ENCODE peak calls at places on chromosomes 16 and 17, in five cellular contexts. L is cardiac fibroblast, V is mucosa of descending colon, G is Caco-2, Q is MM.1S. X is an unnamed sample.

GRCh38 chr16:50610331-50611262 is 62.4 kb downstream of the NKD1 start:
- DNase-seq in L (no peak), V (peak), G (no peak), Q (no peak), X (no peak)

GRCh38 chr17:15457723-15458094 is 9.7 kb downstream of the CDRT4 start:
- DNase-seq in L (no peak), V (no peak), G (no peak), Q (no peak), X (no peak)

GRCh38 chr17:82767041-82767754 is 15.3 kb downstream of the TBCD start:
- DNase-seq in L (peak), V (peak), G (peak), Q (no peak), X (peak)

GRCh38 chr17:80081596-80081995 is 19.8 kb upstream of the GAA start:
- DNase-seq in L (no peak), V (no peak), G (no peak), Q (no peak), X (no peak)

GRCh38 chr17:78112508-78113471 is 15.8 kb downstream of the TMC6 start:
- DNase-seq in L (peak), V (peak), G (peak), Q (peak), X (peak)

GRCh38 chr17:50207792-50208567 is 6.5 kb upstream of the COL1A1 start:
- DNase-seq in L (no peak), V (no peak), G (no peak), Q (no peak), X (no peak)

GRCh38 chr17:64575431-64575830 is 68.7 kb downstream of the CEP95 start:
- DNase-seq in L (peak), V (no peak), G (no peak), Q (no peak), X (no peak)

GRCh38 chr16:3134338-3135119 is at the start of gene ZNF213:
- DNase-seq in L (peak), V (peak), G (peak), Q (peak), X (peak)

GRCh38 chr17:58092797-58093385 is 9.7 kb downstream of the DYNLL2 start:
- DNase-seq in L (no peak), V (no peak), G (no peak), Q (no peak), X (no peak)

DNA sequence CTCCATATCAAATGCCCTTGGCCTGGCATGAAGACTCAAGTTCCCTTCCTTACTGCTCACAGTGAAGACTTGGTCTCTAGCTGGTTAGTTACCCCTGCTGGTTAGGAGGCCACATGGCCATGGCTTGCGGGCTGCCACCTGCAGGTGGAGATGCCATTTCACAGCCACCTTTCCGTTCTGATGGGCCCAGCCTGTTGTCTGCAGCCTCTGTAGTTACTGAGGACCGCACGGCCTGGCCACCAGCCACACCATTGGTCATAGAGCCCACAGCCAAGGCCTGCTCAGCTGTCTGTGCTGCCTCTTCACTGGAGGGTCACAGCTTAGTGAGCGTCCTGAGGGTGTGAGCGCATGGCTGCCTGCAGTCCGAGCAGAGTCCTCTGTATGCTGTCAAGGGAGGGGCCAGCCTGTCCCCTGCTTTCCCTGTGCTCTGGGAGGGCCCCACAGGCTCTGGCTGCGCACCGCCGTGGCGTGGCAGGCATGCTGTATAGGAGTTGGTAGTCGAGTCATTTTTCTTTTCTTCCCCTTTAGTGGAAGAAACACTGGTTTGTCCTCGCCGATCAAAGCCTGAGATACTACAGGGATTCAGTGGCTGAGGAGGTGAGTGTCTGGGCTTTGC is 59.2 kb downstream of the PLD6 start:
- DNase-seq in L (no peak), V (peak), G (peak), Q (peak), X (peak)
- TF ChIP-seq CTCF in L (peak), V (no peak), G (peak), Q (peak), X (peak)

GRCh38 chr16:67146523-67147357 is 4.1 kb downstream of the B3GNT9 start:
- DNase-seq in L (no peak), V (no peak), G (no peak), Q (no peak), X (no peak)
- TF ChIP-seq CTCF in L (no peak), V (no peak), G (no peak), Q (no peak), X (no peak)

DNA sequence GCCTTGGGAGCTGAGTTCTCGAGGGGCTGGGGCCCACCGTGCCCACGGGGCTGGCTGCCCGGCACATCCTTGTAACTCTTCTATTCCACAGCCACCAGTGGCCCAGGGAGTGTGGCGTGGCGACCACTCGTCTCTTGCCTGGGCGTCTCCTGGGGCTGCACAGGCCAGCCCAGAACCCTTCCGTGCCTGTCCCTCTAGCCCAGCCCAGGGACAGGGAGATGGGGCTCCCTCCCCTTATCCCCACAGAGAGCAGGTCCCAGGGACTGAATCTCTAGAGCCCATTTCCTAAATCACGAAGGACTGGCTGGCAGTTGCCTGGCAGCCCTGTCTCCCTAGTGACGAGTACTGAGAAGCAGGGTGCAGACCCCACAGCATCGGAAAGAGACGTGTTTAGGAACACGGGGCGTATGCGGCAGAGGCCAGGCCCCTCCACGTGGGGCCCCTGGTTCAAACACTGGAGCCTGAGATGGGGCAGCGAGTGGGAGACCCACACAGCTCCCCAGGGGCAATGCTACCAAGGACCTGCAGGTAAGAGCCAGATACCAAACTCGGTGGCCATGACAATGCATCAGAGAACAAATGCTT is 51.0 kb downstream of the TIMM22 start:
- DNase-seq in L (no peak), V (no peak), G (no peak), Q (no peak), X (no peak)
- TF ChIP-seq CTCF in L (no peak), V (no peak), G (no peak), Q (no peak), X (no peak)

GRCh38 chr17:2042355-2042929 is 620 bp downstream of the OVCA2 start:
- DNase-seq in L (peak), V (no peak), G (no peak), Q (peak), X (no peak)
- TF ChIP-seq CTCF in L (peak), V (no peak), G (peak), Q (no peak), X (no peak)

DNA sequence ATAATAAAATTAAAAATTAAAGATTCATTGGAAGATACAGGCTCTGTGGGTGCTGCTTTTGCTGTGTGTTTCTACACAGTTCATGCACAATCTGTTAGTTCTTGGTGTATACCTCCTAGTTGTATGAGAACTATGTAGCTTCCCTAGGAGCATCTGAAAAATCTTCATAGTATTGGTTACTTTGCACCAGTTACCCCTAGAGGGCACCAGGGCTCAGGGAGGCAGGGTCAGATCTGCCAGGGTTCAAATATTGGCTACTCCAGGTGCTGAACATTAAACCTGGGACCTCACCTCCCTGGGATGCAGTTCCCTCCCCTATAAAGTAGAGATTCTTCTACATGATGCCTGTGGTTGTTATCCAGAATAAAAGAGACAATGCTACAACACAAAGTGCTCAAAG is 583.0 kb upstream of the CDH11 start:
- DNase-seq in L (no peak), V (no peak), G (no peak), Q (no peak), X (no peak)
- TF ChIP-seq CTCF in L (peak), V (no peak), G (peak), Q (peak), X (no peak)

X was measured in activated CD8-positive, alpha-beta T cell treated with anti-CD3 and anti-CD28 coated beads for 36 hours.